ENCODE peak calls at places on chromosomes 4 and X, in eight cellular contexts. O, G, S, I, X, Y, E and F are unnamed samples.

GRCh38 chr4:113355550-113356371 is 306.3 kb downstream of the ANK2 start:
- DNase-seq in G (no peak), S (peak; percentile 63), E (peak; percentile 40), X (peak; percentile 14), O (peak; percentile 83), Y (peak; percentile 23), I (no peak), F (no peak)

GRCh38 chr4:148399004-148399403 is 43.2 kb downstream of the NR3C2 start:
- DNase-seq in S (no peak), O (no peak), G (no peak), Y (no peak), X (no peak), E (no peak), I (no peak), F (no peak)

GRCh38 chr4:1882850-1883271 is 11.7 kb downstream of the NSD2 start:
- DNase-seq in E (no peak), Y (no peak), X (no peak), G (no peak), O (no peak), S (no peak), I (no peak), F (no peak)

GRCh38 chrX:283115-283845 is 2.1 kb downstream of the PLCXD1 start:
- DNase-seq in S (peak; percentile 82), O (peak; percentile 96), X (peak; percentile 76), Y (peak; percentile 82), I (peak; percentile 95), G (peak; percentile 89), E (peak; percentile 76), F (peak; percentile 97)

GRCh38 chr4:1728061-1728980 is 7.0 kb downstream of the TACC3 start:
- DNase-seq in G (no peak), S (no peak), E (no peak), I (no peak), O (no peak), Y (no peak), X (no peak), F (no peak)

GRCh38 chrX:20514358-20514757 is 247.6 kb upstream of the RPS6KA3 start:
- DNase-seq in X (no peak), I (no peak), Y (no peak), G (no peak), S (no peak), O (no peak), E (no peak), F (no peak)

GRCh38 chrX:67544281-67544680 is 460 bp downstream of the AR start:
- DNase-seq in S (no peak), Y (no peak), O (no peak), X (no peak), I (no peak), E (no peak), G (peak; percentile 34), F (peak; percentile 61)

GRCh38 chrX:37383313-37383712 is 34.1 kb downstream of the PRRG1 start:
- DNase-seq in Y (no peak), S (no peak), E (no peak), O (no peak), I (no peak), X (no peak), G (no peak), F (no peak)

GRCh38 chrX:6223516-6223915 is 5.2 kb downstream of the NLGN4X start:
- DNase-seq in E (no peak), S (no peak), Y (no peak), X (no peak), I (no peak), G (no peak), O (no peak), F (no peak)

GRCh38 chr4:141406237-141406636 is 185.5 kb downstream of the ZNF330 start:
- DNase-seq in Y (no peak), S (no peak), I (no peak), X (no peak), O (no peak), G (no peak), E (no peak), F (no peak)

GRCh38 chr4:6380746-6381411 is 91.5 kb downstream of the PPP2R2C start:
- DNase-seq in G (no peak), I (no peak), S (no peak), Y (no peak), O (no peak), X (no peak), E (no peak), F (no peak)

GRCh38 chr4:158170691-158171455 is 2.0 kb downstream of the GASK1B start:
- DNase-seq in Y (no peak), X (no peak), I (no peak), S (no peak), E (no peak), O (no peak), G (peak; percentile 84), F (peak; percentile 84)

GRCh38 chrX:109577055-109577454 is 40.4 kb downstream of the NXT2 start:
- DNase-seq in S (no peak), X (no peak), E (no peak), I (no peak), G (no peak), O (no peak), Y (no peak), F (no peak)

GRCh38 chr4:138238521-138239292 is 3.4 kb downstream of the SLC7A11 start:
- DNase-seq in O (no peak), S (no peak), X (no peak), I (no peak), Y (no peak), G (no peak), E (no peak), F (no peak)

GRCh38 chr4:159296061-159296460 is 193.2 kb downstream of the RAPGEF2 start:
- DNase-seq in I (no peak), Y (no peak), O (no peak), E (no peak), S (no peak), X (no peak), G (no peak), F (no peak)

GRCh38 chr4:156419080-156419638 is 465.5 kb upstream of the CTSO start:
- DNase-seq in I (no peak), G (no peak), X (no peak), S (no peak), O (no peak), E (no peak), Y (no peak), F (no peak)

GRCh38 chrX:148530464-148531077 is 30.2 kb downstream of the AFF2 start:
- DNase-seq in Y (no peak), S (no peak), O (peak; percentile 14), I (no peak), X (no peak), E (no peak), G (no peak), F (peak; percentile 29)

GRCh38 chr4:6944311-6945051 is 34.9 kb downstream of the TBC1D14 start:
- DNase-seq in X (no peak), G (no peak), O (no peak), S (no peak), E (no peak), I (peak; percentile 43), Y (no peak), F (no peak)

GRCh38 chrX:14694631-14695030 is 165.3 kb downstream of the GLRA2 start:
- DNase-seq in I (no peak), Y (no peak), X (no peak), E (no peak), S (no peak), G (no peak), O (no peak), F (no peak)

GRCh38 chr4:30720656-30721352 is 635 bp downstream of the PCDH7 start:
- DNase-seq in E (no peak), Y (no peak), I (no peak), S (no peak), G (peak; percentile 24), O (no peak), X (no peak), F (no peak)

GRCh38 chr4:94849901-94850300 is 92.1 kb downstream of the BMPR1B start:
- DNase-seq in Y (no peak), S (no peak), G (no peak), X (no peak), I (no peak), E (no peak), O (no peak), F (no peak)

GRCh38 chr4:101304916-101305315 is 42.4 kb downstream of the PPP3CA start:
- DNase-seq in G (no peak), Y (no peak), I (no peak), O (no peak), X (no peak), E (no peak), S (no peak), F (no peak)

GRCh38 chr4:122584517-122584916 is 36.3 kb downstream of the IL21 start:
- DNase-seq in Y (no peak), O (no peak), G (no peak), X (no peak), E (no peak), I (no peak), S (no peak), F (no peak)

GRCh38 chr4:1209821-1210220 is 37.4 kb upstream of the SPON2 start:
- DNase-seq in I (no peak), G (peak; percentile 90), X (no peak), E (no peak), S (no peak), Y (no peak), O (no peak), F (peak; percentile 93)

GRCh38 chr4:124092101-124093057 is 620.2 kb downstream of the ANKRD50 start:
- DNase-seq in G (no peak), E (no peak), S (no peak), Y (no peak), X (no peak), O (no peak), I (no peak), F (no peak)

GRCh38 chrX:110143454-110144210 is 140.7 kb downstream of the TMEM164 start:
- DNase-seq in I (peak; percentile 55), G (no peak), O (no peak), S (no peak), X (no peak), Y (no peak), E (no peak), F (no peak)

GRCh38 chrX:3384330-3384729 is 37.9 kb upstream of the MXRA5 start:
- DNase-seq in O (no peak), S (no peak), Y (no peak), E (no peak), I (no peak), G (no peak), X (no peak), F (no peak)

GRCh38 chrX:116240446-116240845 is 69.9 kb downstream of the AGTR2 start:
- DNase-seq in Y (no peak), X (no peak), O (no peak), I (no peak), S (no peak), G (no peak), E (no peak), F (no peak)

GRCh38 chr4:8269535-8270417 is at the start of gene HTRA3:
- DNase-seq in G (peak; percentile 79), X (no peak), E (no peak), O (no peak), S (no peak), Y (no peak), I (no peak), F (peak; percentile 43)

GRCh38 chr4:147768113-147768512 is 36.2 kb downstream of the ARHGAP10 start:
- DNase-seq in G (no peak), I (no peak), O (no peak), S (no peak), Y (no peak), X (no peak), E (no peak), F (no peak)

GRCh38 chr4:81436096-81436495 is 35.6 kb downstream of the RASGEF1B start:
- DNase-seq in I (no peak), E (no peak), S (no peak), G (no peak), X (no peak), O (no peak), Y (no peak), F (no peak)

GRCh38 chr4:52015366-52015765 is 4.8 kb downstream of the LRRC66 start:
- DNase-seq in Y (no peak), I (no peak), G (no peak), E (no peak), S (no peak), X (no peak), O (no peak), F (no peak)

GRCh38 chrX:5876984-5877655 is 351.5 kb downstream of the NLGN4X start:
- DNase-seq in X (no peak), G (no peak), S (no peak), Y (no peak), E (no peak), I (no peak), O (no peak), F (peak; percentile 23)